ENCODE peak calls at places on chromosomes 7 and 10, in nine cellular contexts. X is stimulated activated CD8-positive, alpha-beta memory T cell treated with anti-CD3 and anti-CD28 coated beads, Interleukin-12 subunit alpha, Interleukin-12 subunit beta, amount 100 ng/mL, for 1 hour; S is LHCN-M2; Z is progenitor cell of endocrine pancreas; I is HT1080; L is heart left ventricle; W is MCF 10A; H is CMK; Y is transverse colon. E is an unnamed sample.

GRCh38 chr10:126686732-126687693 is 16.5 kb upstream of the C10orf90 start:
- DNase-seq in S (no peak), Y (no peak), I (no peak), Z (no peak), X (no peak), L (no peak), H (no peak), W (no peak), E (no peak)

GRCh38 chr7:92613214-92613613 is 23.0 kb upstream of the FAM133B start:
- DNase-seq in S (peak), L (no peak), I (no peak), Z (no peak), H (no peak), W (no peak), Y (no peak), X (no peak), E (no peak)

GRCh38 chr10:110967009-110967630 is 47.7 kb downstream of the SHOC2 start:
- DNase-seq in W (peak), Y (no peak), H (no peak), I (no peak), S (no peak), L (no peak), Z (no peak), X (no peak), E (no peak)

GRCh38 chr10:1214882-1215540 is 158.8 kb downstream of the WDR37 start:
- DNase-seq in S (no peak), I (no peak), X (no peak), H (no peak), Z (no peak), W (no peak), L (no peak), Y (no peak), E (no peak)

GRCh38 chr7:157339777-157340677 is 3.2 kb downstream of the DNAJB6 start:
- DNase-seq in S (peak), W (peak), Y (peak), I (peak), X (peak), L (no peak), H (no peak), Z (peak), E (peak)

GRCh38 chr10:13784067-13784466 is 197.3 kb downstream of the PRPF18 start:
- DNase-seq in X (no peak), S (no peak), I (peak), W (peak), Y (no peak), Z (no peak), H (no peak), L (no peak), E (no peak)

GRCh38 chr7:6640246-6640721 is 3.2 kb downstream of the ZNF316 start:
- DNase-seq in Z (no peak), X (no peak), H (no peak), S (peak), Y (no peak), L (no peak), I (no peak), W (no peak), E (peak)

GRCh38 chr7:128387663-128388485 is 21.9 kb downstream of the IMPDH1 start:
- DNase-seq in X (peak), L (peak), Y (peak), H (no peak), Z (peak), W (peak), I (peak), S (peak), E (peak)

GRCh38 chr7:44279286-44279685 is 46.1 kb downstream of the CAMK2B start:
- DNase-seq in L (no peak), Z (no peak), I (no peak), Y (no peak), S (no peak), H (no peak), W (no peak), X (no peak), E (peak)

GRCh38 chr10:84097787-84098353 is 41.4 kb upstream of the GHITM start:
- DNase-seq in L (no peak), I (no peak), W (peak), Y (no peak), H (no peak), Z (no peak), X (no peak), S (no peak), E (no peak)

GRCh38 chr10:50951451-50951850 is 66.0 kb upstream of the A1CF start:
- DNase-seq in Y (no peak), W (no peak), S (no peak), X (no peak), L (no peak), H (no peak), Z (no peak), I (no peak), E (no peak)

GRCh38 chr10:42926831-42927230 is 144.2 kb downstream of the BMS1 start:
- DNase-seq in Z (no peak), L (no peak), W (peak), X (no peak), S (peak), I (peak), H (no peak), Y (no peak), E (no peak)

GRCh38 chr10:14087585-14087984 is 243.1 kb downstream of the FRMD4A start:
- DNase-seq in L (no peak), I (no peak), W (no peak), X (no peak), Z (no peak), Y (no peak), S (no peak), H (no peak), E (no peak)

GRCh38 chr7:98994046-98994944 is 116.0 kb downstream of the TRRAP start:
- DNase-seq in S (no peak), H (no peak), X (no peak), Y (no peak), W (no peak), L (no peak), Z (no peak), I (no peak), E (no peak)

GRCh38 chr10:90743291-90743690 is 114.5 kb downstream of the HTR7 start:
- DNase-seq in S (no peak), Z (no peak), X (no peak), I (no peak), Y (no peak), H (no peak), W (no peak), L (no peak), E (no peak)

GRCh38 chr10:18959369-18959768 is 89.2 kb upstream of the MALRD1 start:
- DNase-seq in Y (no peak), X (no peak), Z (no peak), I (no peak), H (no peak), L (no peak), S (no peak), W (no peak), E (no peak)

GRCh38 chr10:61733358-61733940 is 70.7 kb downstream of the CABCOCO1 start:
- DNase-seq in W (peak), H (no peak), X (no peak), L (no peak), S (peak), Y (no peak), Z (peak), I (peak), E (peak)

GRCh38 chr10:95501203-95502094 is 59.7 kb downstream of the SORBS1 start:
- DNase-seq in L (no peak), Z (no peak), H (no peak), W (no peak), I (no peak), S (no peak), X (no peak), Y (no peak), E (no peak)

GRCh38 chr10:132143162-132143561 is 43.6 kb upstream of the DPYSL4 start:
- DNase-seq in H (no peak), Z (no peak), S (no peak), W (no peak), Y (no peak), L (peak), I (no peak), X (no peak), E (no peak)

GRCh38 chr7:28549998-28550397 is 137.7 kb downstream of the CREB5 start:
- DNase-seq in W (no peak), Y (no peak), S (no peak), L (no peak), H (no peak), X (no peak), Z (no peak), I (no peak), E (no peak)

E was measured in uterus.